ENCODE peak calls at places on chromosomes 4 and X, in seven cellular contexts. L is heart left ventricle, F is AG04449, X is transverse colon, I is foreskin fibroblast, B is brain microvascular endothelial cell, V is Peyer's patch. H is an unnamed sample.

GRCh38 chr4:57607616-57608150 is 497.5 kb upstream of the IGFBP7 start:
- DNase-seq in L (no peak), F (no peak), X (no peak), I (no peak), B (no peak), V (no peak), H (peak)

GRCh38 chrX:104795804-104796203 is 229.8 kb downstream of the IL1RAPL2 start:
- DNase-seq in L (no peak), F (no peak), X (no peak), I (no peak), B (no peak), V (no peak), H (no peak)

GRCh38 chr4:176448761-176449160 is 129.0 kb downstream of the SPCS3 start:
- DNase-seq in L (no peak), F (no peak), X (no peak), I (no peak), B (no peak), V (no peak), H (no peak)

GRCh38 chr4:54571293-54571723 is 86.4 kb upstream of the KIT start:
- DNase-seq in L (no peak), F (no peak), X (no peak), I (no peak), B (peak), V (no peak), H (no peak)

GRCh38 chrX:72126539-72127140 is 5.1 kb downstream of the RTL5 start:
- DNase-seq in L (peak), F (peak), X (peak), I (peak), B (peak), V (peak), H (peak)

GRCh38 chr4:62135565-62136156 is 935.5 kb downstream of the ADGRL3 start:
- DNase-seq in L (no peak), F (no peak), X (no peak), I (no peak), B (no peak), V (no peak), H (no peak)

GRCh38 chr4:31237242-31237641 is 517.1 kb downstream of the PCDH7 start:
- DNase-seq in L (no peak), F (no peak), X (no peak), I (no peak), B (no peak), V (no peak), H (no peak)

GRCh38 chrX:10138726-10139125 is 18.0 kb upstream of the CLCN4 start:
- DNase-seq in L (no peak), F (no peak), X (no peak), I (no peak), B (no peak), V (no peak), H (no peak)

GRCh38 chr4:110055014-110055768 is 142.5 kb downstream of the EGF start:
- DNase-seq in L (no peak), F (no peak), X (no peak), I (no peak), B (peak), V (no peak), H (no peak)

GRCh38 chr4:15894393-15894792 is 44.1 kb downstream of the FGFBP1 start:
- DNase-seq in L (no peak), F (no peak), X (no peak), I (no peak), B (no peak), V (no peak), H (no peak)

GRCh38 chr4:115119804-115120352 is 6.5 kb upstream of the NDST4 start:
- DNase-seq in L (no peak), F (no peak), X (no peak), I (no peak), B (no peak), V (no peak), H (no peak)

GRCh38 chr4:6658635-6659075 is 18.2 kb downstream of the MRFAP1 start:
- DNase-seq in L (peak), F (no peak), X (peak), I (peak), B (peak), V (peak), H (no peak)

GRCh38 chr4:52996261-52997131 is 134.4 kb downstream of the RASL11B start:
- DNase-seq in L (peak), F (no peak), X (no peak), I (peak), B (no peak), V (peak), H (no peak)

GRCh38 chrX:21926527-21927278 is 13.8 kb upstream of the SMS start:
- DNase-seq in L (no peak), F (peak), X (no peak), I (peak), B (peak), V (no peak), H (peak)

GRCh38 chr4:173025131-173025530 is 143.5 kb upstream of the GALNT7 start:
- DNase-seq in L (no peak), F (no peak), X (peak), I (peak), B (peak), V (peak), H (peak)

GRCh38 chrX:19121466-19121865 is 802 bp downstream of the ADGRG2 start:
- DNase-seq in L (no peak), F (no peak), X (no peak), I (no peak), B (no peak), V (no peak), H (no peak)

GRCh38 chr4:129239088-129239487 is 143.1 kb downstream of the C4orf33 start:
- DNase-seq in L (peak), F (no peak), X (peak), I (no peak), B (peak), V (peak), H (no peak)

GRCh38 chr4:112881842-112882241 is 167.6 kb upstream of the ANK2 start:
- DNase-seq in L (peak), F (no peak), X (no peak), I (no peak), B (no peak), V (no peak), H (no peak)

GRCh38 chr4:56995525-56995924 is 16.8 kb downstream of the POLR2B start:
- DNase-seq in L (peak), F (no peak), X (peak), I (peak), B (peak), V (no peak), H (peak)

GRCh38 chrX:24479924-24480722 is 15.0 kb downstream of the PDK3 start:
- DNase-seq in L (peak), F (no peak), X (peak), I (no peak), B (no peak), V (peak), H (no peak)

GRCh38 chr4:98484031-98484430 is 174.4 kb downstream of the TSPAN5 start:
- DNase-seq in L (no peak), F (no peak), X (no peak), I (no peak), B (no peak), V (no peak), H (no peak)

GRCh38 chr4:16846520-16847117 is 51.8 kb downstream of the LDB2 start:
- DNase-seq in L (no peak), F (no peak), X (no peak), I (no peak), B (no peak), V (no peak), H (no peak)

GRCh38 chr4:52957791-52958190 is 95.7 kb downstream of the RASL11B start:
- DNase-seq in L (no peak), F (no peak), X (no peak), I (no peak), B (no peak), V (no peak), H (no peak)

GRCh38 chr4:152094851-152095700 is 334.3 kb upstream of the GATB start:
- DNase-seq in L (no peak), F (no peak), X (no peak), I (no peak), B (peak), V (no peak), H (no peak)

GRCh38 chrX:130213376-130213775 is 41.6 kb downstream of the RAB33A start:
- DNase-seq in L (no peak), F (no peak), X (no peak), I (no peak), B (no peak), V (no peak), H (no peak)

GRCh38 chr4:61298178-61298740 is 98.1 kb downstream of the ADGRL3 start:
- DNase-seq in L (no peak), F (no peak), X (no peak), I (no peak), B (no peak), V (no peak), H (no peak)

GRCh38 chrX:4397471-4397870 is 684.0 kb upstream of the PRKX start:
- DNase-seq in L (no peak), F (no peak), X (no peak), I (no peak), B (no peak), V (no peak), H (no peak)

GRCh38 chr4:17168571-17168970 is 270.1 kb upstream of the LDB2 start:
- DNase-seq in L (no peak), F (peak), X (no peak), I (peak), B (peak), V (no peak), H (peak)

GRCh38 chr4:108619372-108620100 is 840 bp upstream of the RPL34 start:
- DNase-seq in L (no peak), F (no peak), X (no peak), I (no peak), B (no peak), V (peak), H (no peak)

GRCh38 chr4:84971319-84971932 is 4.9 kb upstream of the WDFY3 start:
- DNase-seq in L (no peak), F (no peak), X (no peak), I (no peak), B (no peak), V (no peak), H (no peak)

GRCh38 chrX:39693298-39693697 is 404.5 kb downstream of the BCOR start:
- DNase-seq in L (no peak), F (no peak), X (no peak), I (no peak), B (no peak), V (no peak), H (no peak)

DNA sequence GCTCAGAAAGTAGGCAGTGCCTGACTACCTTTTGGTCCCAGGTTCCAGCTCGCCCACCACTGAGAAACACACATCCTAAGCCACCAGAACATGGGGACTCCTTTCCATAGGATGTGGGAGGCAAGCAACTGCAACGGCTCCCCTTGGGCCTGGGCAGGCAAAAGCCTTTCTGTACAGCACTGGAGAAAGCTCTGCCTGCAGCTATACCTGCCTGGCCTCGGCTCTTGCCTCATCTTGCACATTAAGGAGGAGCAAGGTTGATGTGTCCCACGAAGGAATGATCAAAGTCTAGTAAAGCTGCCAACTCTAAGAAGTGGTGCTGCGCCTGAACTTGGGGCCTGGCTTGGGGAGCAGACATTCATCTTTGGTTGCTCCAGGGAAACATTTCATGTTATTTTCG is 19.6 kb downstream of the CCNG2 start:
- DNase-seq in L (no peak), F (no peak), X (no peak), I (no peak), B (no peak), V (no peak), H (no peak)
- H3K4me3 ChIP-seq in L (no peak), F (no peak), X (no peak), I (no peak), B (no peak), V (no peak), H (no peak)

GRCh38 chrX:68685722-68686683 is 38.5 kb downstream of the STARD8 start:
- DNase-seq in L (peak), F (no peak), X (peak), I (no peak), B (peak), V (no peak), H (no peak)
- TF ChIP-seq CTCF in L (no peak), F (no peak), X (no peak), I (peak), B (peak), V (no peak), H (no peak)

GRCh38 chr4:185933078-185933581 is 121.1 kb upstream of the SORBS2 start:
- DNase-seq in L (peak), F (peak), X (no peak), I (no peak), B (peak), V (no peak), H (peak)
- H3K4me3 ChIP-seq in L (peak), F (no peak), X (no peak), I (no peak), B (peak), V (no peak), H (no peak)

GRCh38 chr4:3767569-3768288 is 1.5 kb downstream of the ADRA2C start:
- DNase-seq in L (no peak), F (no peak), X (peak), I (no peak), B (no peak), V (no peak), H (no peak)
- TF ChIP-seq CTCF in L (peak), F (no peak), X (no peak), I (no peak), B (peak), V (peak), H (peak)

GRCh38 chrX:118565853-118566252 is 70.2 kb downstream of the DOCK11 start:
- DNase-seq in L (no peak), F (no peak), X (no peak), I (no peak), B (no peak), V (no peak), H (no peak)
- H3K4me3 ChIP-seq in L (no peak), F (no peak), X (no peak), I (no peak), B (no peak), V (no peak), H (no peak)

GRCh38 chr4:67087897-67088296 is 457.4 kb downstream of the CENPC start:
- DNase-seq in L (no peak), F (no peak), X (peak), I (no peak), B (peak), V (peak), H (no peak)
- TF ChIP-seq CTCF in L (peak), F (no peak), X (peak), I (no peak), B (peak), V (peak), H (peak)